ENCODE peak calls at places on chromosomes 13 and 19, in six cellular contexts. One of them, this sample, is unnamed.

GRCh38 chr13:47933688-47934011 is 67.4 kb downstream of the SUCLA2 start:
- DNase-seq in astrocyte: peak
- DNase-seq in retinal pigment epithelial cell: no peak
- DNase-seq in A549: no peak
- DNase-seq in adrenal gland: no peak
- DNase-seq in right lobe of liver: no peak
- DNase-seq in this sample: peak

GRCh38 chr13:81738364-81738763 is 1397.4 kb upstream of the SPRY2 start:
- DNase-seq in astrocyte: no peak
- DNase-seq in retinal pigment epithelial cell: peak
- DNase-seq in A549: peak
- DNase-seq in adrenal gland: no peak
- DNase-seq in right lobe of liver: no peak
- DNase-seq in this sample: no peak

GRCh38 chr13:35818577-35819165 is 312.5 kb downstream of the DCLK1 start:
- DNase-seq in astrocyte: no peak
- DNase-seq in retinal pigment epithelial cell: peak
- DNase-seq in A549: peak
- DNase-seq in adrenal gland: no peak
- DNase-seq in right lobe of liver: no peak
- DNase-seq in this sample: peak

GRCh38 chr19:20165971-20166592 is 932 bp upstream of the ZNF486 start:
- DNase-seq in astrocyte: no peak
- DNase-seq in retinal pigment epithelial cell: no peak
- DNase-seq in A549: no peak
- DNase-seq in adrenal gland: no peak
- DNase-seq in right lobe of liver: no peak
- DNase-seq in this sample: no peak

GRCh38 chr13:79246575-79246949 is 159.5 kb downstream of the RBM26 start:
- DNase-seq in astrocyte: no peak
- DNase-seq in retinal pigment epithelial cell: no peak
- DNase-seq in A549: peak
- DNase-seq in adrenal gland: no peak
- DNase-seq in right lobe of liver: no peak
- DNase-seq in this sample: no peak

GRCh38 chr13:76846363-76846762 is 39.8 kb downstream of the KCTD12 start:
- DNase-seq in astrocyte: no peak
- DNase-seq in retinal pigment epithelial cell: no peak
- DNase-seq in A549: no peak
- DNase-seq in adrenal gland: no peak
- DNase-seq in right lobe of liver: no peak
- DNase-seq in this sample: peak

GRCh38 chr13:76991432-76991795 is 467 bp upstream of the CLN5 start:
- DNase-seq in astrocyte: no peak
- DNase-seq in retinal pigment epithelial cell: no peak
- DNase-seq in A549: no peak
- DNase-seq in adrenal gland: peak
- DNase-seq in right lobe of liver: no peak
- DNase-seq in this sample: no peak

GRCh38 chr19:16382775-16383543 is 58.3 kb downstream of the KLF2 start:
- DNase-seq in astrocyte: peak
- DNase-seq in retinal pigment epithelial cell: peak
- DNase-seq in A549: peak
- DNase-seq in adrenal gland: peak
- DNase-seq in right lobe of liver: peak
- DNase-seq in this sample: peak

GRCh38 chr19:29831041-29831548 is 19.3 kb downstream of the CCNE1 start:
- DNase-seq in astrocyte: no peak
- DNase-seq in retinal pigment epithelial cell: no peak
- DNase-seq in A549: peak
- DNase-seq in adrenal gland: no peak
- DNase-seq in right lobe of liver: no peak
- DNase-seq in this sample: no peak

GRCh38 chr19:4814625-4815425 is 16.7 kb downstream of the TICAM1 start:
- DNase-seq in astrocyte: peak
- DNase-seq in retinal pigment epithelial cell: no peak
- DNase-seq in A549: peak
- DNase-seq in adrenal gland: no peak
- DNase-seq in right lobe of liver: no peak
- DNase-seq in this sample: peak

GRCh38 chr19:397321-397720 is 11.6 kb downstream of the C2CD4C start:
- DNase-seq in astrocyte: no peak
- DNase-seq in retinal pigment epithelial cell: no peak
- DNase-seq in A549: no peak
- DNase-seq in adrenal gland: no peak
- DNase-seq in right lobe of liver: no peak
- DNase-seq in this sample: no peak

GRCh38 chr13:27583645-27584044 is 36.7 kb downstream of the LNX2 start:
- DNase-seq in astrocyte: peak
- DNase-seq in retinal pigment epithelial cell: no peak
- DNase-seq in A549: no peak
- DNase-seq in adrenal gland: no peak
- DNase-seq in right lobe of liver: no peak
- DNase-seq in this sample: peak

GRCh38 chr19:40933025-40933424 is 51.0 kb upstream of the CYP2A7 start:
- DNase-seq in astrocyte: no peak
- DNase-seq in retinal pigment epithelial cell: no peak
- DNase-seq in A549: peak
- DNase-seq in adrenal gland: no peak
- DNase-seq in right lobe of liver: no peak
- DNase-seq in this sample: peak

GRCh38 chr19:6429419-6430221 is 3.9 kb downstream of the SLC25A41 start:
- DNase-seq in astrocyte: no peak
- DNase-seq in retinal pigment epithelial cell: no peak
- DNase-seq in A549: no peak
- DNase-seq in adrenal gland: no peak
- DNase-seq in right lobe of liver: no peak
- DNase-seq in this sample: no peak

GRCh38 chr19:49387936-49388372 is at the start of gene KASH5:
- DNase-seq in astrocyte: no peak
- DNase-seq in retinal pigment epithelial cell: no peak
- DNase-seq in A549: peak
- DNase-seq in adrenal gland: peak
- DNase-seq in right lobe of liver: peak
- DNase-seq in this sample: peak

GRCh38 chr13:49388256-49388655 is 55.6 kb downstream of the CAB39L start:
- DNase-seq in astrocyte: no peak
- DNase-seq in retinal pigment epithelial cell: no peak
- DNase-seq in A549: no peak
- DNase-seq in adrenal gland: no peak
- DNase-seq in right lobe of liver: no peak
- DNase-seq in this sample: no peak

GRCh38 chr19:43548706-43549105 is 15.7 kb downstream of the ZNF575 start:
- DNase-seq in astrocyte: no peak
- DNase-seq in retinal pigment epithelial cell: no peak
- DNase-seq in A549: no peak
- DNase-seq in adrenal gland: no peak
- DNase-seq in right lobe of liver: no peak
- DNase-seq in this sample: no peak

GRCh38 chr13:29454931-29455481 is 140.5 kb downstream of the SLC7A1 start:
- DNase-seq in astrocyte: no peak
- DNase-seq in retinal pigment epithelial cell: no peak
- DNase-seq in A549: peak
- DNase-seq in adrenal gland: no peak
- DNase-seq in right lobe of liver: no peak
- DNase-seq in this sample: peak

DNA sequence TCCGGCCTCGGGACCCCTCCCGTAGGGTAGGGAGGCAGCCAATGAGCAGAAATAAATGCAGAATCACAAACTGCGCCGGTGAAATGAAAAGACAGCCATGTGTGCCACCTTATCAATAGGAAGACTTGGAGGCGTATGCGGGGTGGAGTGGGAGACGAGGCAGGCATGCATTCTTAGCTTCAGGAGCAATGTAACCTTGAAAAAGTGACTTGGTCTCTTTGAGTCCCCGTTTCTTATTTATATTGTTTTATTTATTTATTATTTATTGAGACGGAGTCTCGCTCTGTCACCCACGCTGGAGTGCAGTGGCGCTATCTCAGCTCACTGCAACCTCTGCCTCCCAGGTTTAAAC is 16.0 kb downstream of the SSC5D start:
- DNase-seq in astrocyte: no peak
- DNase-seq in retinal pigment epithelial cell: no peak
- DNase-seq in A549: no peak
- DNase-seq in adrenal gland: no peak
- DNase-seq in right lobe of liver: no peak
- DNase-seq in this sample: no peak
- H3K4me3 ChIP-seq in astrocyte: no peak
- H3K4me3 ChIP-seq in retinal pigment epithelial cell: no peak
- H3K4me3 ChIP-seq in A549: peak
- H3K4me3 ChIP-seq in adrenal gland: no peak
- H3K4me3 ChIP-seq in right lobe of liver: no peak
- H3K4me3 ChIP-seq in this sample: no peak

GRCh38 chr13:41462427-41462826 is 5.1 kb downstream of the RGCC start:
- DNase-seq in astrocyte: no peak
- DNase-seq in retinal pigment epithelial cell: no peak
- DNase-seq in A549: no peak
- DNase-seq in adrenal gland: no peak
- DNase-seq in right lobe of liver: no peak
- DNase-seq in this sample: no peak

GRCh38 chr13:41463823-41464602 is 6.7 kb downstream of the RGCC start:
- DNase-seq in astrocyte: no peak
- DNase-seq in retinal pigment epithelial cell: no peak
- DNase-seq in A549: no peak
- DNase-seq in adrenal gland: no peak
- DNase-seq in right lobe of liver: no peak
- DNase-seq in this sample: no peak

GRCh38 chr13:41459754-41460111 is 2.4 kb downstream of the RGCC start:
- DNase-seq in astrocyte: no peak
- DNase-seq in retinal pigment epithelial cell: no peak
- DNase-seq in A549: no peak
- DNase-seq in adrenal gland: no peak
- DNase-seq in right lobe of liver: no peak
- DNase-seq in this sample: no peak

GRCh38 chr13:41460930-41461329 is 3.6 kb downstream of the RGCC start:
- DNase-seq in astrocyte: no peak
- DNase-seq in retinal pigment epithelial cell: no peak
- DNase-seq in A549: no peak
- DNase-seq in adrenal gland: no peak
- DNase-seq in right lobe of liver: no peak
- DNase-seq in this sample: no peak

DNA sequence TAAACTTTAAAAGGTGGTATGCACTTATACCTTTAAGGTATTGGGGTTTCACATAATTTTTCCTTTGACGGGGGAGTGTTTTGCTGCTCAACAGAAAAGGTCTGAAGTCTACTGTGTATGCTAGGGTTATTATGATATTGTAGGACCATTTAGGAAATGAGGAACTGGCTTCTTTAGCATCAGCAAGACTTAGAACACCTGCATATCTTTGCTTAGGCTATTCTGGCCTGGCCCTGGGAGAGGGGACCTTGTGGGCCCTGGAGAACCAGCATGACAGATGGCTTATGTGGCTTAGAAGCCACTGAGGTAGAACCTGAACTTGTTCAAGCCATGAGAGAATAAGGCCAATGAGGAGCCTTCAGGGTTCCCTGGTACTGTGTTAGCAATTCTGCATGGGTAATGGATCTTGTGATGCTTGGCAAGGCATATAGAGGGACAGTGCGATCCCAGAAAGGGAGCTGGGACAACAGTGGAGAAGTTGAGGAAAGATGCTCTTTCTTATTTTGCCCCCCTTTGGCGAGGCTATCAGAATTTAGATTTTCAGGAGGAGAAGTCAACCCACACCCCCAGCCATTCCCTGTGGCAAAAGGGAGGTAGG is 4.3 kb downstream of the RGCC start:
- DNase-seq in astrocyte: no peak
- DNase-seq in retinal pigment epithelial cell: no peak
- DNase-seq in A549: no peak
- DNase-seq in adrenal gland: no peak
- DNase-seq in right lobe of liver: no peak
- DNase-seq in this sample: no peak
- H3K4me3 ChIP-seq in astrocyte: no peak
- H3K4me3 ChIP-seq in retinal pigment epithelial cell: no peak
- H3K4me3 ChIP-seq in A549: no peak
- H3K4me3 ChIP-seq in adrenal gland: no peak
- H3K4me3 ChIP-seq in right lobe of liver: no peak
- H3K4me3 ChIP-seq in this sample: peak

DNA sequence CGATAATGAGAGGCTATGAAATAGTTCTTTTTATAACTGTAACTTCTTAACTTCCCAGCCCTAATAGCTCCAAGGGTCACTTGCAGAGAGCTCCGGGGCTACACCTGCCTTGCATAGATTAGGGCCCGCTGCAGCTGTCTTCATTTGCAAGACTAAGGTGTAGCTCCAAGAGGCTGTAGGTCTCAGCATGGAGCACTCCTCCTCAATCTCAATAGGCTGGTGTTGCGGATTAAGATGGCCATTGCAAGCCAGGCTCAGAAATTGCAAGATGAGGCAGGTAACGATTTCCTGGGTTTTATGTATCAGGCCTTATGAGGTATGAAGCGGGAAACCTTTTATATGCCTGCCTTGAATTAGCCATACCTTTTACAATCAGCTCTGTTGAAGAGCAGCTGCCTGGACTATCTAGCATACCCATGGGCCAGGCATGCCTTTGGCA is 185.7 kb downstream of the TM9SF2 start:
- DNase-seq in astrocyte: no peak
- DNase-seq in retinal pigment epithelial cell: no peak
- DNase-seq in A549: no peak
- DNase-seq in adrenal gland: no peak
- DNase-seq in right lobe of liver: no peak
- DNase-seq in this sample: no peak
- H3K4me3 ChIP-seq in astrocyte: no peak
- H3K4me3 ChIP-seq in retinal pigment epithelial cell: no peak
- H3K4me3 ChIP-seq in A549: no peak
- H3K4me3 ChIP-seq in adrenal gland: no peak
- H3K4me3 ChIP-seq in right lobe of liver: no peak
- H3K4me3 ChIP-seq in this sample: no peak

GRCh38 chr19:37012093-37012745 is 66.0 kb upstream of the ZNF420 start:
- DNase-seq in astrocyte: no peak
- DNase-seq in retinal pigment epithelial cell: no peak
- DNase-seq in A549: no peak
- DNase-seq in adrenal gland: no peak
- DNase-seq in right lobe of liver: no peak
- DNase-seq in this sample: no peak

GRCh38 chr19:37009871-37010270 is 68.4 kb upstream of the ZNF420 start:
- DNase-seq in astrocyte: no peak
- DNase-seq in retinal pigment epithelial cell: no peak
- DNase-seq in A549: no peak
- DNase-seq in adrenal gland: no peak
- DNase-seq in right lobe of liver: no peak
- DNase-seq in this sample: no peak

DNA sequence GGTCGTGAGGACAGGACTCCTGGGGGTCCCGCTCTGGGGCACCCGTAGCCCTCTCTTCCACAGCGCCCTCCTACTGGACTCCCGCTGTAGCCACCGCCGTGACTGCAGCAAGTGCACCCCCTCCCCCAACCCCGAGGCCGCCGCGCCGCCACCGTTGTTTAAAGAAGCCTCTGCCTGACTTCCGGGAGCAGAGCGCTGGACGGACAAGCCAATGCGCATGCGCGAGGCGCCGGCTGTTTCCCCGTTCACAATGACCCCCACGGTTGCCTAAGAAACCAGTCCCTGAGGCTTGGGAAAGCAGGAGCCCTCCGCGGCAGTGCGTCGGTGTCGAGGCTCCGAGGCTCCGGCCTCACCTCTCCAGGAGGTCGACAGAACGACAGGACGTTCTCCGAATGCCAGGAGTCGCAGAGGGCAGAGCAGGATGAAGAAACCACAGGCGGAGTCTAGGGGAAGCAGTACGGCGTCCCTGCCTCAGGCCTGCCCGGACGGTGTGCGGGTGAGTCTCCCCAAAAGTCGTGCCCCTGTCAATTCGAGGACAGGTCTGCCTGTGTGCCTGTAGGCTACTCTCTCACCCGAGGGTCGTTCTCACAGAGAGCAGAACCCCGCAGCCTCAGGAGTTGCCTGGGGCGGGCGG is 70.5 kb upstream of the ZNF420 start:
- DNase-seq in astrocyte: peak
- DNase-seq in retinal pigment epithelial cell: peak
- DNase-seq in A549: peak
- DNase-seq in adrenal gland: peak
- DNase-seq in right lobe of liver: peak
- DNase-seq in this sample: peak
- H3K4me3 ChIP-seq in astrocyte: peak
- H3K4me3 ChIP-seq in retinal pigment epithelial cell: peak
- H3K4me3 ChIP-seq in A549: peak
- H3K4me3 ChIP-seq in adrenal gland: peak
- H3K4me3 ChIP-seq in right lobe of liver: peak
- H3K4me3 ChIP-seq in this sample: peak